ENCODE peak calls at places on chromosomes 6 and 20, in ten cellular contexts. Q is lower lobe of right lung; S is mesendoderm; T is aorta; O is sigmoid colon; X is naive thymus-derived CD4-positive, alpha-beta T cell; K is HepG2; D is HCT116; Y is heart left ventricle; G is upper lobe of right lung. M is an unnamed sample.

GRCh38 chr6:123810214-123810613 is 6.5 kb downstream of the NKAIN2 start:
- DNase-seq in S (no peak), Q (no peak), Y (no peak), T (no peak), O (no peak), D (no peak), G (no peak), X (no peak), K (no peak), M (no peak)

GRCh38 chr6:118611334-118611733 is 40.1 kb downstream of the CEP85L start:
- DNase-seq in X (no peak), T (no peak), K (no peak), O (no peak), Y (no peak), D (no peak), G (no peak), Q (no peak), S (no peak), M (no peak)

GRCh38 chr6:33199687-33200233 is 705 bp downstream of the RXRB start:
- DNase-seq in Q (no peak), S (peak; percentile 95), Y (peak; percentile 87), G (peak; percentile 90), O (peak; percentile 86), X (no peak), T (peak; percentile 82), D (peak; percentile 74), K (peak; percentile 88), M (no peak)

GRCh38 chr20:37757550-37757949 is 63.7 kb downstream of the CTNNBL1 start:
- DNase-seq in T (no peak), S (peak; percentile 23), G (no peak), O (no peak), K (no peak), Q (no peak), Y (no peak), X (no peak), D (no peak), M (peak; percentile 30)

GRCh38 chr20:55515831-55516230 is 489.5 kb downstream of the CBLN4 start:
- DNase-seq in S (peak; percentile 11), G (no peak), K (no peak), Q (no peak), X (no peak), T (no peak), D (no peak), O (no peak), Y (no peak), M (no peak)

GRCh38 chr20:14919473-14920157 is 582.2 kb upstream of the FLRT3 start:
- DNase-seq in G (peak; percentile 66), O (no peak), T (no peak), D (peak; percentile 6), S (peak; percentile 69), Y (no peak), K (no peak), X (no peak), Q (peak; percentile 46), M (no peak)

GRCh38 chr20:32465092-32465900 is 107.2 kb downstream of the ASXL1 start:
- DNase-seq in X (no peak), K (peak; percentile 98), D (no peak), G (peak; percentile 88), O (peak; percentile 92), T (no peak), S (no peak), Q (peak; percentile 89), Y (peak; percentile 82), M (peak; percentile 82)

GRCh38 chr20:17538517-17539170 is 7.5 kb upstream of the BFSP1 start:
- DNase-seq in T (no peak), K (no peak), Y (no peak), D (no peak), Q (no peak), X (no peak), G (no peak), S (no peak), O (no peak), M (no peak)

GRCh38 chr6:111758608-111759293 is 114.5 kb downstream of the FYN start:
- DNase-seq in K (no peak), T (no peak), D (no peak), O (no peak), G (no peak), Q (no peak), X (no peak), S (no peak), Y (no peak), M (no peak)
- H3K4me1 ChIP-seq in K (no peaks in the 10 kb centered on the region), T (no peaks in the 10 kb centered on the region), D (no peaks in the 10 kb centered on the region), O (no peaks in the 10 kb centered on the region), G (peaks cover 44% of the 10 kb centered on the region), Q (peaks cover 63% of the 10 kb centered on the region), X (peaks cover 93% of the 10 kb centered on the region), S (peaks cover 5% of the 10 kb centered on the region), Y (peaks cover 29% of the 10 kb centered on the region), M (peaks cover 17% of the 10 kb centered on the region)

GRCh38 chr20:10502098-10502526 is 67.0 kb downstream of the SLX4IP start:
- DNase-seq in O (no peak), G (no peak), X (no peak), S (no peak), Q (no peak), T (no peak), D (no peak), K (no peak), Y (no peak), M (no peak)
- H3K4me3 ChIP-seq in O (no peak overlapping the region), G (no peak overlapping the region), X (peak overlapping the region; percentile 54), S (no peak overlapping the region), Q (no peak overlapping the region), T (no peak overlapping the region), D (no peak overlapping the region), K (no peak overlapping the region), Y (no peak overlapping the region), M (no peak overlapping the region)

GRCh38 chr6:87161299-87161698 is 5.9 kb downstream of the ZNF292 start:
- DNase-seq in T (no peak), Y (no peak), G (no peak), S (no peak), K (no peak), D (no peak), X (no peak), Q (no peak), O (no peak), M (no peak)

GRCh38 chr6:87164004-87164403 is 8.6 kb downstream of the ZNF292 start:
- DNase-seq in O (no peak), T (no peak), X (no peak), D (no peak), S (no peak), G (no peak), Y (no peak), K (no peak), Q (no peak), M (no peak)

GRCh38 chr6:87165169-87165568 is 9.8 kb downstream of the ZNF292 start:
- DNase-seq in Y (no peak), O (no peak), S (no peak), K (no peak), X (no peak), T (no peak), D (no peak), Q (no peak), G (no peak), M (no peak)

GRCh38 chr6:87164506-87164905 is 9.1 kb downstream of the ZNF292 start:
- DNase-seq in D (no peak), T (no peak), O (no peak), S (no peak), Y (no peak), K (no peak), G (no peak), Q (no peak), X (no peak), M (no peak)
- H3K27ac ChIP-seq in D (no peak overlapping the region), T (no peak overlapping the region), O (no peak overlapping the region), S (no peak overlapping the region), Y (no peak overlapping the region), K (no peak overlapping the region), G (no peak overlapping the region), Q (no peak overlapping the region), X (no peak overlapping the region), M (no peak overlapping the region)

DNA sequence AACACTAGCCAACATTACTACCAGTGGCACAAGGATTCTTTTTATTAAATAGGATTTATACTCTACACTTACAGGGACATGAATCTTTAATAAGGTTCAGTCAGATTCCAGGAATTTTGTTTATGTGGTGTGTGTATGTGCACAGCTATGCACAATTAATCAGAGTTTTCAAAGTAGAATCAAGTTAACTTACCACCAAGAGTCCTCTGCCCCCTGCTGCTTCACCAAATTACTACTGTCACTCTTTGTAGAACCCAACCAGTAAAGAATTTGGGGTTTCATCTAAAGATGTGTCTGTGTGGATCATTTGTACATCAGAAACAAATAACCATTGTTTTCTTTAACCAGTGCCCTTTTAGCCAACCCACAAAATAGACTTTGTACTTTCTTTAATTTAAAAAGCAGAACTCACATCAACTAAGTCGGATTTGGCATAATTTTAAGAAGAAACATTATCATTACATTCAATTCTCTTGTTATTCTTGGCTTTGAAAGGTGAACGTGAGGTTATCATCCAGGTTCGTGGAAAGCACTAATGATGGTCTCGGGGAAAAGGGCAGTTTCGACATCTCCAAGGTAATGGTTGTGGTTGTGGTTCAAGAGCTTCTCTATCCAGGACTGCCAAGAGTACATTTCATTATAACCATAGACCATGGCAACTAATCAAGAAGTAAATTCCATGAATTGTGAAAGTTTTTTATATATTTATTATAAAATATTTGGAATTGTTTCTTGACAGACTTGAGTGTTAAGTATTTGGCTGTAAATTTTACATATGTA is 514.3 kb upstream of the ID4 start:
- DNase-seq in O (no peak), D (no peak), T (no peak), G (no peak), K (no peak), Y (no peak), X (no peak), Q (no peak), S (no peak), M (no peak)
- H3K4me1 ChIP-seq in O (no peaks in the 10 kb centered on the region), D (peaks cover 4% of the 10 kb centered on the region), T (peaks cover 22% of the 10 kb centered on the region), G (no peaks in the 10 kb centered on the region), K (no peaks in the 10 kb centered on the region), Y (no peaks in the 10 kb centered on the region), X (no peaks in the 10 kb centered on the region), Q (peaks cover 6% of the 10 kb centered on the region), S (peaks cover 1% of the 10 kb centered on the region), M (no peaks in the 10 kb centered on the region)

GRCh38 chr6:139757766-139758655 is 383.6 kb upstream of the CITED2 start:
- DNase-seq in O (no peak), G (no peak), D (no peak), X (no peak), S (no peak), T (no peak), Q (no peak), Y (no peak), K (no peak), M (no peak)
- H3K4me3 ChIP-seq in O (no peak overlapping the region), G (no peak overlapping the region), D (no peak overlapping the region), X (no peak overlapping the region), S (no peak overlapping the region), T (no peak overlapping the region), Q (no peak overlapping the region), Y (no peak overlapping the region), K (no peak overlapping the region), M (no peak overlapping the region)

DNA sequence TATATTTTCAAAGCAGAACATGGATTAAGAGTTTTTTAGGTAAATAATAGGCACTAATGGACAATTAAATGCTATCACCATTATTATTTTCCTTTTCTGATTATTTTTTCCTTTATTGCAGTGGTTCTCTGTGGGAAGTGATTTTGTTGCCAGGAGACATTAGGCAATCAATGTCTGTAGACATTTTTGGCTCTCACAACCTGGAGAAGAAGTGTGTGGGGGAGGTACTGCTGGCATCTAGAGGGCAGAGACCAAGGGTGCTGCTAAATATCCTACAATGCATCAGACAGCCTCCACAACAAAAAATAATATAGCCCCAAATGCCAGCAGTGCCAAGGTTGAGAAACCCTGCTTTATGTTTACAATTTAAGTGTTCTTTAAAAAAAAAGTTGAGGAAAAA is 8.3 kb downstream of the IFNGR1 start:
- DNase-seq in T (no peak), G (no peak), O (no peak), D (no peak), Y (no peak), Q (no peak), K (no peak), S (no peak), X (no peak), M (no peak)
- H3K27ac ChIP-seq in T (no peak overlapping the region), G (peak overlapping the region; percentile 38), O (peak overlapping the region; percentile 15), D (no peak overlapping the region), Y (peak overlapping the region; percentile 31), Q (peak overlapping the region; percentile 6), K (no peak overlapping the region), S (no peak overlapping the region), X (no peak overlapping the region), M (peak overlapping the region; percentile 21)

M was measured in left lung.